ENCODE peak calls at places on chromosomes 12 and 14, in nine cellular contexts. D is bronchial epithelial cell; H is NCI-H446 treated with DMSO at 0.1 percent for 48 hours; V is GM12892; F is NCI-H1694 treated with DMSO at 0.1 percent for 48 hours; I is activated CD4-positive, alpha-beta T cell treated with anti-CD3 and anti-CD28 coated beads for 4 hours; P is left colon; W is left cardiac atrium; X is GM12891. M is an unnamed sample.

GRCh38 chr12:112164326-112164660 is 38.9 kb downstream of the TRAFD1 start:
- DNase-seq in H (no peak), P (no peak), X (no peak), V (no peak), F (no peak), W (no peak), D (no peak), I (no peak), M (no peak)

GRCh38 chr14:92122351-92122677 is 545 bp downstream of the CPSF2 start:
- DNase-seq in F (peak; percentile 69), I (no peak), P (no peak), H (no peak), X (peak; percentile 10), V (peak; percentile 16), D (peak; percentile 25), W (no peak), M (peak; percentile 21)

GRCh38 chr14:75861161-75861621 is 120.6 kb downstream of the TGFB3 start:
- DNase-seq in X (no peak), W (no peak), P (no peak), D (peak; percentile 61), I (no peak), F (no peak), H (no peak), V (no peak), M (no peak)

GRCh38 chr12:636632-637031 is 26.6 kb downstream of the NINJ2 start:
- DNase-seq in V (no peak), I (no peak), D (no peak), P (no peak), H (no peak), F (no peak), X (no peak), W (no peak), M (no peak)

GRCh38 chr14:32372154-32372553 is 43.1 kb downstream of the AKAP6 start:
- DNase-seq in I (no peak), X (no peak), H (no peak), W (no peak), V (no peak), F (no peak), D (peak; percentile 92), P (no peak), M (no peak)

GRCh38 chr12:132631357-132632065 is 12.9 kb downstream of the P2RX2 start:
- DNase-seq in D (no peak), I (no peak), V (no peak), F (no peak), X (no peak), P (no peak), W (no peak), H (no peak), M (peak; percentile 10)

GRCh38 chr12:82672811-82673495 is 13.8 kb upstream of the TMTC2 start:
- DNase-seq in X (no peak), D (no peak), W (no peak), F (no peak), P (no peak), V (no peak), I (no peak), H (no peak), M (no peak)

GRCh38 chr14:99821519-99822165 is 28.4 kb downstream of the EML1 start:
- DNase-seq in V (no peak), P (no peak), W (no peak), H (no peak), D (peak; percentile 18), X (no peak), F (no peak), I (no peak), M (no peak)

GRCh38 chr14:53953828-53954550 is 2.6 kb downstream of the BMP4 start:
- DNase-seq in D (no peak), I (no peak), P (peak; percentile 53), H (peak; percentile 14), W (peak; percentile 55), X (no peak), F (peak; percentile 51), V (no peak), M (no peak)

GRCh38 chr14:104221636-104222375 is 83.4 kb downstream of the KIF26A start:
- DNase-seq in D (no peak), X (no peak), H (peak; percentile 41), W (no peak), V (no peak), I (no peak), P (peak; percentile 4), F (peak; percentile 82), M (no peak)

GRCh38 chr12:6057693-6058092 is 66.8 kb downstream of the VWF start:
- DNase-seq in I (no peak), V (no peak), D (no peak), P (no peak), X (no peak), W (no peak), H (no peak), F (no peak), M (no peak)

GRCh38 chr14:90682615-90683014 is 133.6 kb downstream of the TTC7B start:
- DNase-seq in P (no peak), V (no peak), F (no peak), W (no peak), H (no peak), X (no peak), D (no peak), I (no peak), M (no peak)

M was measured in B cell.